ENCODE peak calls at places on chromosomes 3 and 15, in nine cellular contexts. U is NB4, Y is GM12865, W is ELF-1, L is LoVo, S is iPS-NIHi11, Z is WERI-Rb-1, E is NCI-H345, Q is GM12891. D is an unnamed sample.

GRCh38 chr3:53773586-53774368 is 72.4 kb downstream of the CHDH start:
- DNase-seq in U (no peak), L (no peak), Q (peak), Z (no peak), W (no peak), E (no peak), Y (peak), S (no peak), D (no peak)

GRCh38 chr3:54123538-54124196 is 1.3 kb downstream of the CACNA2D3 start:
- DNase-seq in W (no peak), Y (no peak), Z (no peak), U (no peak), E (peak), S (no peak), L (no peak), Q (no peak), D (no peak)

GRCh38 chr15:67322481-67322880 is 67.9 kb downstream of the IQCH start:
- DNase-seq in Q (no peak), Y (no peak), W (no peak), Z (no peak), S (no peak), L (no peak), U (no peak), E (no peak), D (no peak)

GRCh38 chr3:50068134-50068533 is 20.6 kb upstream of the RBM5 start:
- DNase-seq in Z (no peak), S (no peak), U (no peak), E (no peak), L (no peak), Q (no peak), W (no peak), Y (no peak), D (no peak)

GRCh38 chr15:69272139-69272538 is 26.6 kb upstream of the PAQR5 start:
- DNase-seq in Y (no peak), Q (no peak), Z (no peak), U (no peak), S (peak), W (no peak), E (no peak), L (no peak), D (no peak)

GRCh38 chr3:119594066-119594465 is 3.6 kb upstream of the PLA1A start:
- DNase-seq in U (no peak), S (no peak), Y (no peak), Q (no peak), W (no peak), L (no peak), E (no peak), Z (no peak), D (no peak)

GRCh38 chr15:53522878-53523455 is 236.5 kb downstream of the WDR72 start:
- DNase-seq in U (no peak), W (no peak), Y (no peak), Q (no peak), L (no peak), S (no peak), E (peak), Z (peak), D (no peak)

GRCh38 chr15:38690737-38691332 is 126.2 kb upstream of the RASGRP1 start:
- DNase-seq in U (peak), L (peak), Y (peak), Q (no peak), Z (peak), E (peak), S (peak), W (peak), D (peak)

GRCh38 chr3:122977645-122978466 is 49.7 kb downstream of the SEMA5B start:
- DNase-seq in W (peak), Q (no peak), U (no peak), Z (no peak), E (peak), Y (no peak), S (peak), L (no peak), D (peak)

GRCh38 chr3:184015381-184016019 is 2.2 kb downstream of the ABCC5 start:
- DNase-seq in S (no peak), Z (peak), Q (no peak), E (no peak), L (no peak), Y (no peak), W (peak), U (no peak), D (no peak)

D was measured in Calu3.